ENCODE peak calls at places on chromosomes 1 and 21, in six cellular contexts. E is GM20000; I is endothelial cell of umbilical vein; T is GM10248; B is tibial nerve; Q is CD4-positive, alpha-beta T cell. G is an unnamed sample.

GRCh38 chr21:25487046-25487594 is 120.2 kb downstream of the MRPL39 start:
- DNase-seq in E (no peak), I (no peak), T (peak; percentile 28), B (no peak), Q (no peak), G (no peak)

GRCh38 chr1:238658766-238659165 is 727.6 kb upstream of the CHRM3 start:
- DNase-seq in E (no peak), I (no peak), T (no peak), B (no peak), Q (no peak), G (no peak)

GRCh38 chr1:66564250-66564649 is 30.3 kb downstream of the SGIP1 start:
- DNase-seq in E (no peak), I (peak; percentile 97), T (no peak), B (no peak), Q (no peak), G (no peak)

GRCh38 chr1:12608311-12608957 is 9.6 kb downstream of the DHRS3 start:
- DNase-seq in E (no peak), I (no peak), T (no peak), B (no peak), Q (no peak), G (no peak)

GRCh38 chr1:155012052-155012546 is 9.5 kb downstream of the ZBTB7B start:
- DNase-seq in E (no peak), I (no peak), T (no peak), B (peak; percentile 75), Q (no peak), G (no peak)

GRCh38 chr1:5575396-5576110 is 416.7 kb downstream of the NPHP4 start:
- DNase-seq in E (no peak), I (no peak), T (no peak), B (no peak), Q (no peak), G (no peak)

GRCh38 chr1:149916193-149916926 is 1.3 kb downstream of the SV2A start:
- DNase-seq in E (no peak), I (no peak), T (no peak), B (no peak), Q (no peak), G (no peak)

GRCh38 chr1:180175806-180176205 is 21.1 kb downstream of the QSOX1 start:
- DNase-seq in E (no peak), I (no peak), T (no peak), B (no peak), Q (no peak), G (no peak)

GRCh38 chr21:45994738-45995685 is 13.4 kb downstream of the COL6A1 start:
- DNase-seq in E (no peak), I (no peak), T (no peak), B (peak; percentile 11), Q (no peak), G (no peak)

GRCh38 chr1:152495066-152495675 is 15.4 kb upstream of the LCE5A start:
- DNase-seq in E (peak; percentile 51), I (peak; percentile 21), T (peak; percentile 37), B (no peak), Q (no peak), G (peak; percentile 60)

GRCh38 chr1:59078866-59079265 is 218.0 kb upstream of the FGGY start:
- DNase-seq in E (no peak), I (no peak), T (no peak), B (no peak), Q (no peak), G (no peak)

GRCh38 chr1:113938192-113938591 is 9.1 kb downstream of the HIPK1 start:
- DNase-seq in E (no peak), I (no peak), T (no peak), B (no peak), Q (no peak), G (no peak)

GRCh38 chr1:9360371-9361064 is 67.8 kb downstream of the SPSB1 start:
- DNase-seq in E (no peak), I (no peak), T (no peak), B (no peak), Q (no peak), G (no peak)

GRCh38 chr1:58927722-58928085 is 143.9 kb upstream of the JUN start:
- DNase-seq in E (no peak), I (no peak), T (no peak), B (no peak), Q (no peak), G (no peak)

GRCh38 chr21:39083377-39084008 is 99.8 kb downstream of the PSMG1 start:
- DNase-seq in E (no peak), I (no peak), T (no peak), B (no peak), Q (no peak), G (no peak)

GRCh38 chr21:35943752-35944151 is 116.6 kb downstream of the SETD4 start:
- DNase-seq in E (no peak), I (no peak), T (no peak), B (no peak), Q (no peak), G (no peak)

GRCh38 chr1:245110406-245110805 is 44.4 kb upstream of the KIF26B start:
- DNase-seq in E (no peak), I (no peak), T (no peak), B (no peak), Q (no peak), G (no peak)

GRCh38 chr1:58896211-58897183 is 112.7 kb upstream of the JUN start:
- DNase-seq in E (no peak), I (peak; percentile 79), T (no peak), B (no peak), Q (no peak), G (no peak)

GRCh38 chr1:18463984-18464664 is 16.6 kb upstream of the KLHDC7A start:
- DNase-seq in E (no peak), I (no peak), T (no peak), B (no peak), Q (no peak), G (no peak)
- TF ChIP-seq CTCF in E (no peak), I (no peak), T (no peak), B (no peak), Q (no peak), G (no peak)

GRCh38 chr1:67676946-67677345 is 8.1 kb upstream of the GADD45A start:
- DNase-seq in E (no peak), I (no peak), T (no peak), B (no peak), Q (no peak), G (no peak)
- TF ChIP-seq CTCF in E (no peak), I (no peak), T (no peak), B (no peak), Q (no peak), G (no peak)

GRCh38 chr1:37559080-37559479 is 2.3 kb downstream of the DNALI1 start:
- DNase-seq in E (no peak), I (no peak), T (no peak), B (no peak), Q (no peak), G (no peak)

GRCh38 chr1:37558411-37558810 is 1.7 kb downstream of the DNALI1 start:
- DNase-seq in E (no peak), I (no peak), T (no peak), B (no peak), Q (no peak), G (no peak)

GRCh38 chr1:37562984-37563383 is 6.2 kb downstream of the DNALI1 start:
- DNase-seq in E (no peak), I (no peak), T (no peak), B (no peak), Q (no peak), G (no peak)

GRCh38 chr1:37561096-37561793 is 4.5 kb downstream of the DNALI1 start:
- DNase-seq in E (no peak), I (no peak), T (no peak), B (no peak), Q (no peak), G (no peak)

GRCh38 chr1:37561794-37562132 is 5.0 kb downstream of the DNALI1 start:
- DNase-seq in E (peak; percentile 51), I (peak; percentile 15), T (peak; percentile 57), B (no peak), Q (no peak), G (peak; percentile 73)
- TF ChIP-seq CTCF in E (peak; percentile 2), I (peak; percentile 55), T (peak; percentile 70), B (peak; percentile 29), Q (peak; percentile 58), G (peak; percentile 38)

GRCh38 chr1:2189459-2190425 is 4.8 kb downstream of the FAAP20 start:
- DNase-seq in E (peak; percentile 97), I (peak; percentile 96), T (peak; percentile 91), B (peak; percentile 89), Q (peak; percentile 86), G (peak; percentile 93)

GRCh38 chr1:2193514-2194251 is 889 bp downstream of the FAAP20 start:
- DNase-seq in E (no peak), I (no peak), T (no peak), B (no peak), Q (no peak), G (no peak)

GRCh38 chr1:2190491-2190976 is 4.0 kb downstream of the FAAP20 start:
- DNase-seq in E (no peak), I (no peak), T (no peak), B (no peak), Q (no peak), G (no peak)

GRCh38 chr1:2194319-2194897 is at the start of gene FAAP20:
- DNase-seq in E (peak; percentile 94), I (no peak), T (peak; percentile 88), B (no peak), Q (no peak), G (peak; percentile 90)

GRCh38 chr1:2192031-2192995 is 2.3 kb downstream of the FAAP20 start:
- DNase-seq in E (no peak), I (no peak), T (no peak), B (no peak), Q (no peak), G (no peak)
- TF ChIP-seq CTCF in E (no peak), I (no peak), T (no peak), B (no peak), Q (no peak), G (no peak)